ENCODE peak calls at places on chromosomes 2 and 18, in five cellular contexts. Y is thoracic aorta; T is activated T-cell treated with anti-CD3 and anti-CD28 coated beads, Interleukin-2, amount 50 U/mL, for 4 hours; J is effector memory CD8-positive, alpha-beta T cell; S is gastroesophageal sphincter. Q is an unnamed sample.

GRCh38 chr18:55246278-55246677 is 287.0 kb upstream of the CCDC68 start:
- ATAC-seq in Y (no peak), T (no peak), J (no peak), S (no peak), Q (no peak)

GRCh38 chr2:17851731-17852585 is 26.5 kb upstream of the KCNS3 start:
- ATAC-seq in Y (peak; percentile 66), T (no peak), J (no peak), S (peak; percentile 54), Q (peak; percentile 29)

GRCh38 chr2:220550995-220551702 is 923.7 kb downstream of the SLC4A3 start:
- ATAC-seq in Y (no peak), T (no peak), J (no peak), S (no peak), Q (no peak)

GRCh38 chr2:160353166-160353565 is 140.4 kb downstream of the RBMS1 start:
- ATAC-seq in Y (no peak), T (peak; percentile 48), J (peak; percentile 86), S (no peak), Q (peak; percentile 40)

GRCh38 chr18:32893915-32894314 is 121.1 kb upstream of the KLHL14 start:
- ATAC-seq in Y (no peak), T (no peak), J (no peak), S (no peak), Q (no peak)

GRCh38 chr2:208792766-208793165 is 386.2 kb downstream of the PTH2R start:
- ATAC-seq in Y (no peak), T (no peak), J (no peak), S (no peak), Q (no peak)

GRCh38 chr2:44155577-44156446 is 12.9 kb upstream of the PPM1B start:
- ATAC-seq in Y (no peak), T (no peak), J (no peak), S (no peak), Q (no peak)

GRCh38 chr2:173998386-173998785 is 33.2 kb upstream of the SP3 start:
- ATAC-seq in Y (no peak), T (no peak), J (no peak), S (no peak), Q (no peak)

GRCh38 chr2:168559187-168559586 is 103.1 kb downstream of the CERS6 start:
- ATAC-seq in Y (no peak), T (no peak), J (no peak), S (no peak), Q (no peak)

GRCh38 chr2:15579641-15580040 is 12.0 kb upstream of the DDX1 start:
- ATAC-seq in Y (no peak), T (no peak), J (no peak), S (no peak), Q (no peak)

GRCh38 chr2:71843391-71843850 is 304.2 kb downstream of the CYP26B1 start:
- ATAC-seq in Y (no peak), T (no peak), J (no peak), S (peak; percentile 60), Q (no peak)

GRCh38 chr2:135755573-135755972 is 13.9 kb downstream of the UBXN4 start:
- ATAC-seq in Y (no peak), T (no peak), J (no peak), S (no peak), Q (no peak)

GRCh38 chr2:233082934-233083755 is 23.0 kb downstream of the INPP5D start:
- ATAC-seq in Y (no peak), T (no peak), J (no peak), S (no peak), Q (no peak)

GRCh38 chr2:206543073-206543472 is 99.2 kb upstream of the FAM237A start:
- ATAC-seq in Y (no peak), T (no peak), J (no peak), S (no peak), Q (no peak)

GRCh38 chr2:102367331-102367971 is 11.9 kb downstream of the IL18R1 start:
- ATAC-seq in Y (no peak), T (peak; percentile 96), J (peak; percentile 82), S (no peak), Q (peak; percentile 87)

GRCh38 chr2:196335238-196335637 is 163.9 kb upstream of the STK17B start:
- ATAC-seq in Y (no peak), T (no peak), J (no peak), S (no peak), Q (no peak)

GRCh38 chr18:35938158-35938557 is 34.3 kb upstream of the RMP24 start:
- ATAC-seq in Y (no peak), T (no peak), J (no peak), S (no peak), Q (no peak)

GRCh38 chr18:58896268-58896667 is 31.6 kb downstream of the ZNF532 start:
- ATAC-seq in Y (no peak), T (no peak), J (peak; percentile 48), S (no peak), Q (no peak)

GRCh38 chr2:210445116-210445707 is 31.3 kb downstream of the LANCL1 start:
- ATAC-seq in Y (no peak), T (no peak), J (no peak), S (no peak), Q (no peak)

GRCh38 chr2:147076634-147077033 is 768.2 kb upstream of the ACVR2A start:
- ATAC-seq in Y (no peak), T (no peak), J (no peak), S (peak; percentile 63), Q (no peak)

GRCh38 chr2:11395971-11396689 is 51.7 kb upstream of the ROCK2 start:
- ATAC-seq in Y (no peak), T (no peak), J (no peak), S (no peak), Q (no peak)

GRCh38 chr2:203238711-203239526 is at the start of gene CYP20A1:
- ATAC-seq in Y (peak; percentile 96), T (peak; percentile 92), J (peak; percentile 81), S (peak; percentile 98), Q (peak; percentile 85)

GRCh38 chr18:41870817-41871216 is 84.2 kb upstream of the PIK3C3 start:
- ATAC-seq in Y (no peak), T (no peak), J (no peak), S (no peak), Q (peak; percentile 59)

GRCh38 chr2:8676915-8677645 is 4.8 kb upstream of the ID2 start:
- ATAC-seq in Y (no peak), T (no peak), J (no peak), S (no peak), Q (no peak)

GRCh38 chr2:88950010-88950409 is 258.5 kb downstream of the RPIA start:
- ATAC-seq in Y (no peak), T (no peak), J (no peak), S (no peak), Q (no peak)

GRCh38 chr2:165144315-165144714 is 59.5 kb downstream of the SCN3A start:
- ATAC-seq in Y (no peak), T (no peak), J (no peak), S (no peak), Q (no peak)

GRCh38 chr18:12420831-12421421 is 13.2 kb downstream of the PRELID3A start:
- ATAC-seq in Y (no peak), T (no peak), J (no peak), S (peak; percentile 26), Q (no peak)

GRCh38 chr2:62227386-62228075 is 31.6 kb downstream of the B3GNT2 start:
- ATAC-seq in Y (no peak), T (no peak), J (no peak), S (no peak), Q (no peak)

GRCh38 chr2:235594041-235594440 is 100.2 kb downstream of the AGAP1 start:
- ATAC-seq in Y (no peak), T (no peak), J (peak; percentile 56), S (peak; percentile 39), Q (no peak)

GRCh38 chr2:205216092-205216491 is 466.2 kb upstream of the NRP2 start:
- ATAC-seq in Y (no peak), T (no peak), J (no peak), S (no peak), Q (no peak)

GRCh38 chr2:108129636-108130035 is 110.1 kb upstream of the SULT1C3 start:
- ATAC-seq in Y (no peak), T (no peak), J (no peak), S (no peak), Q (no peak)

Q was measured in activated T-helper 17 cell treated with anti-CD3 and anti-CD28 coated beads, Interleukin-2, amount 50 U/mL, for 72 hours.